ENCODE peak calls at places on chromosome 11, in eight cellular contexts. One of them, this sample, is unnamed.

GRCh38 chr11:94934836-94935235 is 38.5 kb downstream of the CWC15 start:
- DNase-seq in mucosa of descending colon: no peak
- DNase-seq in AG04449: no peak
- DNase-seq in left colon: no peak
- DNase-seq in HEK293T: no peak
- DNase-seq in stimulated activated CD8-positive, alpha-beta memory T cell treated with anti-CD3 and anti-CD28 coated beads, Interleukin-7, amount 100 ng/mL, for 48 hours: no peak
- DNase-seq in NCI-H1105: no peak
- DNase-seq in NCI-H510A treated with DMSO at 0.1 percent for 48 hours: no peak
- DNase-seq in this sample: no peak

GRCh38 chr11:68843052-68843561 is 1.4 kb upstream of the CPT1A start:
- DNase-seq in left colon: peak
- DNase-seq in HEK293T: no peak
- DNase-seq in stimulated activated CD8-positive, alpha-beta memory T cell treated with anti-CD3 and anti-CD28 coated beads, Interleukin-7, amount 100 ng/mL, for 48 hours: no peak
- DNase-seq in NCI-H510A treated with DMSO at 0.1 percent for 48 hours: no peak
- DNase-seq in NCI-H1105: no peak
- DNase-seq in mucosa of descending colon: no peak
- DNase-seq in AG04449: no peak
- DNase-seq in this sample: no peak

GRCh38 chr11:77596626-77597025 is 6.9 kb downstream of the AQP11 start:
- DNase-seq in mucosa of descending colon: no peak
- DNase-seq in AG04449: peak
- DNase-seq in NCI-H510A treated with DMSO at 0.1 percent for 48 hours: no peak
- DNase-seq in NCI-H1105: no peak
- DNase-seq in stimulated activated CD8-positive, alpha-beta memory T cell treated with anti-CD3 and anti-CD28 coated beads, Interleukin-7, amount 100 ng/mL, for 48 hours: no peak
- DNase-seq in left colon: no peak
- DNase-seq in HEK293T: no peak
- DNase-seq in this sample: no peak

GRCh38 chr11:36069576-36070214 is 125.8 kb downstream of the LDLRAD3 start:
- DNase-seq in left colon: no peak
- DNase-seq in NCI-H510A treated with DMSO at 0.1 percent for 48 hours: no peak
- DNase-seq in mucosa of descending colon: no peak
- DNase-seq in HEK293T: no peak
- DNase-seq in AG04449: no peak
- DNase-seq in NCI-H1105: no peak
- DNase-seq in stimulated activated CD8-positive, alpha-beta memory T cell treated with anti-CD3 and anti-CD28 coated beads, Interleukin-7, amount 100 ng/mL, for 48 hours: no peak
- DNase-seq in this sample: peak

GRCh38 chr11:10520562-10520961 is 20.4 kb downstream of the RNF141 start:
- DNase-seq in NCI-H510A treated with DMSO at 0.1 percent for 48 hours: no peak
- DNase-seq in NCI-H1105: no peak
- DNase-seq in HEK293T: no peak
- DNase-seq in left colon: no peak
- DNase-seq in stimulated activated CD8-positive, alpha-beta memory T cell treated with anti-CD3 and anti-CD28 coated beads, Interleukin-7, amount 100 ng/mL, for 48 hours: no peak
- DNase-seq in AG04449: no peak
- DNase-seq in mucosa of descending colon: no peak
- DNase-seq in this sample: no peak

GRCh38 chr11:116180806-116181600 is 591.8 kb downstream of the BUD13 start:
- DNase-seq in NCI-H1105: no peak
- DNase-seq in AG04449: no peak
- DNase-seq in HEK293T: no peak
- DNase-seq in left colon: no peak
- DNase-seq in stimulated activated CD8-positive, alpha-beta memory T cell treated with anti-CD3 and anti-CD28 coated beads, Interleukin-7, amount 100 ng/mL, for 48 hours: no peak
- DNase-seq in NCI-H510A treated with DMSO at 0.1 percent for 48 hours: no peak
- DNase-seq in mucosa of descending colon: no peak
- DNase-seq in this sample: no peak

GRCh38 chr11:103529217-103529684 is 420.0 kb downstream of the DYNC2H1 start:
- DNase-seq in NCI-H1105: no peak
- DNase-seq in AG04449: peak
- DNase-seq in left colon: no peak
- DNase-seq in NCI-H510A treated with DMSO at 0.1 percent for 48 hours: no peak
- DNase-seq in HEK293T: no peak
- DNase-seq in stimulated activated CD8-positive, alpha-beta memory T cell treated with anti-CD3 and anti-CD28 coated beads, Interleukin-7, amount 100 ng/mL, for 48 hours: no peak
- DNase-seq in mucosa of descending colon: no peak
- DNase-seq in this sample: no peak

GRCh38 chr11:73387594-73388021 is 11.4 kb downstream of the RELT start:
- DNase-seq in left colon: no peak
- DNase-seq in NCI-H1105: no peak
- DNase-seq in mucosa of descending colon: peak
- DNase-seq in stimulated activated CD8-positive, alpha-beta memory T cell treated with anti-CD3 and anti-CD28 coated beads, Interleukin-7, amount 100 ng/mL, for 48 hours: no peak
- DNase-seq in AG04449: no peak
- DNase-seq in HEK293T: peak
- DNase-seq in NCI-H510A treated with DMSO at 0.1 percent for 48 hours: no peak
- DNase-seq in this sample: no peak

GRCh38 chr11:30281476-30282288 is 41.2 kb upstream of the ARL14EP start:
- DNase-seq in mucosa of descending colon: no peak
- DNase-seq in AG04449: no peak
- DNase-seq in left colon: no peak
- DNase-seq in stimulated activated CD8-positive, alpha-beta memory T cell treated with anti-CD3 and anti-CD28 coated beads, Interleukin-7, amount 100 ng/mL, for 48 hours: no peak
- DNase-seq in NCI-H510A treated with DMSO at 0.1 percent for 48 hours: no peak
- DNase-seq in NCI-H1105: no peak
- DNase-seq in HEK293T: no peak
- DNase-seq in this sample: no peak

GRCh38 chr11:25733777-25734176 is 598.2 kb upstream of the ANO3 start:
- DNase-seq in stimulated activated CD8-positive, alpha-beta memory T cell treated with anti-CD3 and anti-CD28 coated beads, Interleukin-7, amount 100 ng/mL, for 48 hours: no peak
- DNase-seq in mucosa of descending colon: no peak
- DNase-seq in AG04449: no peak
- DNase-seq in left colon: no peak
- DNase-seq in NCI-H1105: no peak
- DNase-seq in HEK293T: no peak
- DNase-seq in NCI-H510A treated with DMSO at 0.1 percent for 48 hours: no peak
- DNase-seq in this sample: no peak

GRCh38 chr11:44927174-44927661 is 23.5 kb downstream of the TP53I11 start:
- DNase-seq in HEK293T: peak
- DNase-seq in left colon: peak
- DNase-seq in NCI-H510A treated with DMSO at 0.1 percent for 48 hours: peak
- DNase-seq in NCI-H1105: peak
- DNase-seq in AG04449: no peak
- DNase-seq in mucosa of descending colon: no peak
- DNase-seq in stimulated activated CD8-positive, alpha-beta memory T cell treated with anti-CD3 and anti-CD28 coated beads, Interleukin-7, amount 100 ng/mL, for 48 hours: no peak
- DNase-seq in this sample: peak

GRCh38 chr11:14645247-14645912 is 1.8 kb downstream of the PDE3B start:
- DNase-seq in AG04449: no peak
- DNase-seq in NCI-H510A treated with DMSO at 0.1 percent for 48 hours: peak
- DNase-seq in stimulated activated CD8-positive, alpha-beta memory T cell treated with anti-CD3 and anti-CD28 coated beads, Interleukin-7, amount 100 ng/mL, for 48 hours: no peak
- DNase-seq in mucosa of descending colon: no peak
- DNase-seq in HEK293T: no peak
- DNase-seq in NCI-H1105: no peak
- DNase-seq in left colon: no peak
- DNase-seq in this sample: no peak

GRCh38 chr11:73034777-73035176 is 107.3 kb downstream of the FCHSD2 start:
- DNase-seq in HEK293T: no peak
- DNase-seq in NCI-H1105: no peak
- DNase-seq in stimulated activated CD8-positive, alpha-beta memory T cell treated with anti-CD3 and anti-CD28 coated beads, Interleukin-7, amount 100 ng/mL, for 48 hours: no peak
- DNase-seq in left colon: no peak
- DNase-seq in AG04449: no peak
- DNase-seq in mucosa of descending colon: no peak
- DNase-seq in NCI-H510A treated with DMSO at 0.1 percent for 48 hours: peak
- DNase-seq in this sample: no peak

GRCh38 chr11:9015677-9016076 is 11.9 kb upstream of the NRIP3 start:
- DNase-seq in AG04449: peak
- DNase-seq in mucosa of descending colon: no peak
- DNase-seq in stimulated activated CD8-positive, alpha-beta memory T cell treated with anti-CD3 and anti-CD28 coated beads, Interleukin-7, amount 100 ng/mL, for 48 hours: no peak
- DNase-seq in NCI-H510A treated with DMSO at 0.1 percent for 48 hours: peak
- DNase-seq in NCI-H1105: peak
- DNase-seq in HEK293T: peak
- DNase-seq in left colon: peak
- DNase-seq in this sample: peak

This sample was measured in NT2/D1.